ENCODE peak calls at places on chromosomes 16 and 17, in five cellular contexts. V, R, Z, J and W are unnamed samples.
A peak's percentile ranks its signal among the peaks of the same experiment; 100 is the strongest.

GRCh38 chr17:62091804-62092203 is 26.7 kb upstream of the MED13 start:
- DNase-seq in V (no peak), R (no peak), Z (no peak), J (no peak), W (peak; percentile 71)

GRCh38 chr16:77780378-77780837 is 8.0 kb upstream of the VAT1L start:
- DNase-seq in V (no peak), R (no peak), Z (peak; percentile 67), J (peak; percentile 59), W (no peak)

GRCh38 chr16:56910654-56911539 is 21.0 kb upstream of the HERPUD1 start:
- DNase-seq in V (no peak), R (peak; percentile 54), Z (peak; percentile 58), J (no peak), W (no peak)

GRCh38 chr17:82244413-82245140 is 15.7 kb downstream of the SLC16A3 start:
- DNase-seq in V (no peak), R (no peak), Z (peak; percentile 32), J (peak; percentile 69), W (no peak)

GRCh38 chr17:74271281-74271680 is 2.8 kb upstream of the DNAI2 start:
- DNase-seq in V (no peak), R (no peak), Z (no peak), J (no peak), W (no peak)

GRCh38 chr17:40791808-40792436 is 7.8 kb downstream of the KRT28 start:
- DNase-seq in V (no peak), R (peak; percentile 21), Z (no peak), J (peak; percentile 61), W (no peak)

GRCh38 chr16:66069576-66069975 is 296.9 kb upstream of the CDH5 start:
- DNase-seq in V (no peak), R (no peak), Z (no peak), J (no peak), W (no peak)

GRCh38 chr16:14286381-14287230 is 215.5 kb downstream of the MRTFB start:
- DNase-seq in V (no peak), R (no peak), Z (no peak), J (no peak), W (no peak)

GRCh38 chr17:13940858-13941665 is 128.2 kb upstream of the COX10 start:
- DNase-seq in V (no peak), R (no peak), Z (no peak), J (peak; percentile 78), W (no peak)

GRCh38 chr17:36148559-36149295 is 27.7 kb downstream of the TBC1D3B start:
- DNase-seq in V (peak; percentile 72), R (peak; percentile 80), Z (peak; percentile 70), J (peak; percentile 57), W (peak; percentile 77)

GRCh38 chr17:82937411-82938371 is 97.9 kb upstream of the ZNF750 start:
- DNase-seq in V (peak; percentile 43), R (no peak), Z (no peak), J (no peak), W (peak; percentile 14)

GRCh38 chr16:10965440-10966039 is 21.2 kb downstream of the CLEC16A start:
- DNase-seq in V (no peak), R (no peak), Z (no peak), J (no peak), W (no peak)

GRCh38 chr16:30741461-30741914 is 6.7 kb upstream of the PHKG2 start:
- DNase-seq in V (peak; percentile 82), R (no peak), Z (peak; percentile 85), J (peak; percentile 88), W (peak; percentile 65)

GRCh38 chr16:88730632-88731607 is 24.6 kb downstream of the CTU2 start:
- DNase-seq in V (no peak), R (no peak), Z (no peak), J (no peak), W (no peak)

GRCh38 chr16:89366561-89367537 is 123.5 kb downstream of the ANKRD11 start:
- DNase-seq in V (no peak), R (no peak), Z (no peak), J (no peak), W (no peak)

GRCh38 chr16:3902731-3903130 is 22.2 kb upstream of the CREBBP start:
- DNase-seq in V (no peak), R (no peak), Z (no peak), J (no peak), W (no peak)

GRCh38 chr17:74446551-74447500 is 14.9 kb downstream of the GPRC5C start:
- DNase-seq in V (peak; percentile 67), R (no peak), Z (peak; percentile 47), J (no peak), W (peak; percentile 90)

GRCh38 chr16:10728035-10728462 is 15.6 kb upstream of the NUBP1 start:
- DNase-seq in V (no peak), R (no peak), Z (no peak), J (no peak), W (peak; percentile 33)

GRCh38 chr16:82241469-82242052 is 71.5 kb upstream of the MPHOSPH6 start:
- DNase-seq in V (no peak), R (no peak), Z (no peak), J (no peak), W (no peak)
- TF ChIP-seq POLR2A in V (no peak), R (no peak), Z (no peak), J (no peak), W (no peak)

GRCh38 chr17:29563816-29564215 is 3.0 kb downstream of the ABHD15 start:
- DNase-seq in V (no peak), R (no peak), Z (no peak), J (no peak), W (no peak)
- H3K4me1 ChIP-seq in V (peaks cover 3% of the 10 kb centered on the region), R (no peaks in the 10 kb centered on the region), Z (peaks cover 20% of the 10 kb centered on the region), J (peaks cover 13% of the 10 kb centered on the region), W (no peaks in the 10 kb centered on the region)

GRCh38 chr17:50117202-50118040 is 12.5 kb downstream of the SAMD14 start:
- DNase-seq in V (peak; percentile 72), R (no peak), Z (peak; percentile 69), J (peak; percentile 74), W (no peak)
- TF ChIP-seq CTCF in V (peak; percentile 39), R (peak; percentile 70), Z (peak; percentile 59), J (peak; percentile 53), W (peak; percentile 73)

GRCh38 chr17:38730526-38731379 is 612 bp downstream of the CISD3 start:
- DNase-seq in V (peak; percentile 80), R (peak; percentile 52), Z (peak; percentile 91), J (peak; percentile 65), W (peak; percentile 97)
- TF ChIP-seq POLR2A in V (no peak), R (no peak), Z (no peak), J (no peak), W (peak; percentile 56)

GRCh38 chr17:1467258-1467657 is 11.2 kb upstream of the CRK start:
- DNase-seq in V (no peak), R (no peak), Z (no peak), J (no peak), W (no peak)

GRCh38 chr17:1470774-1471462 is 14.9 kb upstream of the CRK start:
- DNase-seq in V (no peak), R (no peak), Z (no peak), J (no peak), W (no peak)

GRCh38 chr17:1469231-1469852 is 13.3 kb upstream of the CRK start:
- DNase-seq in V (no peak), R (no peak), Z (no peak), J (peak; percentile 93), W (no peak)

GRCh38 chr17:1470071-1470773 is 14.2 kb upstream of the CRK start:
- DNase-seq in V (no peak), R (no peak), Z (no peak), J (no peak), W (no peak)

GRCh38 chr17:1467898-1468492 is 12.0 kb upstream of the CRK start:
- DNase-seq in V (no peak), R (peak; percentile 61), Z (no peak), J (no peak), W (peak; percentile 97)
- H3K4me1 ChIP-seq in V (no peaks in the 10 kb centered on the region), R (no peaks in the 10 kb centered on the region), Z (no peaks in the 10 kb centered on the region), J (no peaks in the 10 kb centered on the region), W (peaks cover 12% of the 10 kb centered on the region)

GRCh38 chr16:68345958-68346635 is 35.3 kb downstream of the PRMT7 start:
- DNase-seq in V (no peak), R (no peak), Z (no peak), J (no peak), W (peak; percentile 90)
- TF ChIP-seq CTCF in V (no peak), R (no peak), Z (no peak), J (no peak), W (peak; percentile 29)